ENCODE peak calls at places on chromosomes 12 and 14, in six cellular contexts. One of them, this sample, is unnamed.
A peak's percentile ranks its signal among the peaks of the same experiment; 100 is the strongest.

GRCh38 chr14:106287506-106287905 is 761.1 kb downstream of the TMEM121 start:
- DNase-seq in activated CD4-positive, CD25-positive, alpha-beta regulatory T cell treated with anti-CD3 and anti-CD28 coated beads, Interleukin-2, amount 50 U/mL, for 72 hours: no peak
- DNase-seq in amygdala: no peak
- DNase-seq in stimulated activated CD4-positive, alpha-beta T cell treated with anti-CD3 and anti-CD28 coated beads, Interleukin-12 subunit alpha, Interleukin-12 subunit beta, amount 100 ng/mL, for 24 hours: no peak
- DNase-seq in T-cell: no peak
- DNase-seq in Karpas-422: no peak
- DNase-seq in this sample: no peak

GRCh38 chr12:15356831-15357456 is 34.6 kb downstream of the PTPRO start:
- DNase-seq in activated CD4-positive, CD25-positive, alpha-beta regulatory T cell treated with anti-CD3 and anti-CD28 coated beads, Interleukin-2, amount 50 U/mL, for 72 hours: no peak
- DNase-seq in amygdala: no peak
- DNase-seq in stimulated activated CD4-positive, alpha-beta T cell treated with anti-CD3 and anti-CD28 coated beads, Interleukin-12 subunit alpha, Interleukin-12 subunit beta, amount 100 ng/mL, for 24 hours: no peak
- DNase-seq in T-cell: no peak
- DNase-seq in Karpas-422: no peak
- DNase-seq in this sample: no peak

GRCh38 chr14:50397461-50398196 is 948 bp upstream of the CDKL1 start:
- DNase-seq in activated CD4-positive, CD25-positive, alpha-beta regulatory T cell treated with anti-CD3 and anti-CD28 coated beads, Interleukin-2, amount 50 U/mL, for 72 hours: no peak
- DNase-seq in amygdala: no peak
- DNase-seq in stimulated activated CD4-positive, alpha-beta T cell treated with anti-CD3 and anti-CD28 coated beads, Interleukin-12 subunit alpha, Interleukin-12 subunit beta, amount 100 ng/mL, for 24 hours: no peak
- DNase-seq in T-cell: no peak
- DNase-seq in Karpas-422: peak; percentile 58
- DNase-seq in this sample: no peak

GRCh38 chr14:57462551-57462950 is 31.1 kb downstream of the CCDC198 start:
- DNase-seq in activated CD4-positive, CD25-positive, alpha-beta regulatory T cell treated with anti-CD3 and anti-CD28 coated beads, Interleukin-2, amount 50 U/mL, for 72 hours: no peak
- DNase-seq in amygdala: no peak
- DNase-seq in stimulated activated CD4-positive, alpha-beta T cell treated with anti-CD3 and anti-CD28 coated beads, Interleukin-12 subunit alpha, Interleukin-12 subunit beta, amount 100 ng/mL, for 24 hours: no peak
- DNase-seq in T-cell: no peak
- DNase-seq in Karpas-422: no peak
- DNase-seq in this sample: no peak

GRCh38 chr12:32490801-32491200 is 91.4 kb downstream of the FGD4 start:
- DNase-seq in activated CD4-positive, CD25-positive, alpha-beta regulatory T cell treated with anti-CD3 and anti-CD28 coated beads, Interleukin-2, amount 50 U/mL, for 72 hours: no peak
- DNase-seq in amygdala: no peak
- DNase-seq in stimulated activated CD4-positive, alpha-beta T cell treated with anti-CD3 and anti-CD28 coated beads, Interleukin-12 subunit alpha, Interleukin-12 subunit beta, amount 100 ng/mL, for 24 hours: no peak
- DNase-seq in T-cell: no peak
- DNase-seq in Karpas-422: no peak
- DNase-seq in this sample: no peak

GRCh38 chr14:28785096-28785952 is 18.7 kb downstream of the FOXG1 start:
- DNase-seq in activated CD4-positive, CD25-positive, alpha-beta regulatory T cell treated with anti-CD3 and anti-CD28 coated beads, Interleukin-2, amount 50 U/mL, for 72 hours: no peak
- DNase-seq in amygdala: no peak
- DNase-seq in stimulated activated CD4-positive, alpha-beta T cell treated with anti-CD3 and anti-CD28 coated beads, Interleukin-12 subunit alpha, Interleukin-12 subunit beta, amount 100 ng/mL, for 24 hours: no peak
- DNase-seq in T-cell: no peak
- DNase-seq in Karpas-422: no peak
- DNase-seq in this sample: no peak

GRCh38 chr14:44960146-44960545 is 1.6 kb downstream of the KLHL28 start:
- DNase-seq in activated CD4-positive, CD25-positive, alpha-beta regulatory T cell treated with anti-CD3 and anti-CD28 coated beads, Interleukin-2, amount 50 U/mL, for 72 hours: no peak
- DNase-seq in amygdala: no peak
- DNase-seq in stimulated activated CD4-positive, alpha-beta T cell treated with anti-CD3 and anti-CD28 coated beads, Interleukin-12 subunit alpha, Interleukin-12 subunit beta, amount 100 ng/mL, for 24 hours: no peak
- DNase-seq in T-cell: no peak
- DNase-seq in Karpas-422: peak; percentile 60
- DNase-seq in this sample: no peak

GRCh38 chr14:29842228-29842627 is 85.4 kb downstream of the PRKD1 start:
- DNase-seq in activated CD4-positive, CD25-positive, alpha-beta regulatory T cell treated with anti-CD3 and anti-CD28 coated beads, Interleukin-2, amount 50 U/mL, for 72 hours: no peak
- DNase-seq in amygdala: no peak
- DNase-seq in stimulated activated CD4-positive, alpha-beta T cell treated with anti-CD3 and anti-CD28 coated beads, Interleukin-12 subunit alpha, Interleukin-12 subunit beta, amount 100 ng/mL, for 24 hours: no peak
- DNase-seq in T-cell: no peak
- DNase-seq in Karpas-422: no peak
- DNase-seq in this sample: no peak

GRCh38 chr14:51614707-51615106 is 37.0 kb upstream of the FRMD6 start:
- DNase-seq in activated CD4-positive, CD25-positive, alpha-beta regulatory T cell treated with anti-CD3 and anti-CD28 coated beads, Interleukin-2, amount 50 U/mL, for 72 hours: no peak
- DNase-seq in amygdala: no peak
- DNase-seq in stimulated activated CD4-positive, alpha-beta T cell treated with anti-CD3 and anti-CD28 coated beads, Interleukin-12 subunit alpha, Interleukin-12 subunit beta, amount 100 ng/mL, for 24 hours: no peak
- DNase-seq in T-cell: no peak
- DNase-seq in Karpas-422: no peak
- DNase-seq in this sample: no peak

GRCh38 chr12:82047480-82047879 is 288.3 kb upstream of the PPFIA2 start:
- DNase-seq in activated CD4-positive, CD25-positive, alpha-beta regulatory T cell treated with anti-CD3 and anti-CD28 coated beads, Interleukin-2, amount 50 U/mL, for 72 hours: no peak
- DNase-seq in amygdala: no peak
- DNase-seq in stimulated activated CD4-positive, alpha-beta T cell treated with anti-CD3 and anti-CD28 coated beads, Interleukin-12 subunit alpha, Interleukin-12 subunit beta, amount 100 ng/mL, for 24 hours: no peak
- DNase-seq in T-cell: no peak
- DNase-seq in Karpas-422: no peak
- DNase-seq in this sample: no peak

GRCh38 chr12:121285856-121286255 is 10.7 kb downstream of the CAMKK2 start:
- DNase-seq in activated CD4-positive, CD25-positive, alpha-beta regulatory T cell treated with anti-CD3 and anti-CD28 coated beads, Interleukin-2, amount 50 U/mL, for 72 hours: no peak
- DNase-seq in amygdala: no peak
- DNase-seq in stimulated activated CD4-positive, alpha-beta T cell treated with anti-CD3 and anti-CD28 coated beads, Interleukin-12 subunit alpha, Interleukin-12 subunit beta, amount 100 ng/mL, for 24 hours: no peak
- DNase-seq in T-cell: no peak
- DNase-seq in Karpas-422: no peak
- DNase-seq in this sample: no peak